ENCODE peak calls at places on chromosomes 3 and 15, in eight cellular contexts. C is SJSA1; D is activated CD4-positive, alpha-beta T cell treated with anti-CD3 and anti-CD28 coated beads, Interleukin-2, amount 50 U/mL, for 24 hours; Q is ecto neural progenitor cell; I is T-helper 17 cell; J is bronchial epithelial cell; G is NCI-H2029; E is heart left ventricle. O is an unnamed sample.

GRCh38 chr3:50292924-50293801 is 934 bp upstream of the IFRD2 start:
- DNase-seq in C (no peak), D (no peak), Q (peak), I (no peak), J (no peak), G (peak), E (peak), O (no peak)

GRCh38 chr3:196454935-196455334 is 22.7 kb upstream of the UBXN7 start:
- DNase-seq in C (no peak), D (no peak), Q (no peak), I (no peak), J (no peak), G (no peak), E (no peak), O (no peak)

GRCh38 chr15:93029613-93030429 is 59.2 kb downstream of the RGMA start:
- DNase-seq in C (no peak), D (no peak), Q (peak), I (no peak), J (peak), G (no peak), E (no peak), O (no peak)

GRCh38 chr3:150462108-150462507 is 54.0 kb downstream of the TSC22D2 start:
- DNase-seq in C (no peak), D (no peak), Q (no peak), I (no peak), J (no peak), G (no peak), E (no peak), O (no peak)

GRCh38 chr3:99559196-99559595 is 79.2 kb upstream of the COL8A1 start:
- DNase-seq in C (no peak), D (no peak), Q (no peak), I (no peak), J (no peak), G (no peak), E (no peak), O (no peak)

GRCh38 chr15:90046846-90047481 is 45.8 kb downstream of the ZNF710 start:
- DNase-seq in C (no peak), D (no peak), Q (no peak), I (no peak), J (peak), G (peak), E (no peak), O (no peak)

GRCh38 chr15:70385052-70385451 is 287.3 kb upstream of the TLE3 start:
- DNase-seq in C (no peak), D (no peak), Q (peak), I (no peak), J (no peak), G (no peak), E (no peak), O (no peak)

GRCh38 chr3:171480526-171480925 is 20.3 kb upstream of the TNIK start:
- DNase-seq in C (no peak), D (no peak), Q (no peak), I (no peak), J (peak), G (no peak), E (no peak), O (no peak)

GRCh38 chr3:76585794-76586392 is 454.0 kb upstream of the ROBO2 start:
- DNase-seq in C (no peak), D (no peak), Q (no peak), I (no peak), J (peak), G (no peak), E (no peak), O (no peak)

GRCh38 chr3:126357299-126358037 is at the start of gene KLF15:
- DNase-seq in C (peak), D (peak), Q (peak), I (peak), J (peak), G (peak), E (peak), O (peak)

GRCh38 chr3:160531311-160531710 is 34.1 kb downstream of the KPNA4 start:
- DNase-seq in C (no peak), D (no peak), Q (no peak), I (no peak), J (no peak), G (no peak), E (no peak), O (no peak)